ENCODE peak calls at places on chromosomes 3 and 15, in four cellular contexts. P is SK-N-SH, S is glutamatergic neuron, K is ovary. W is an unnamed sample.

GRCh38 chr3:14647976-14648955 is 3.3 kb upstream of the CCDC174 start:
- DNase-seq in P (no peak), S (no peak), K (no peak), W (no peak)

GRCh38 chr15:60301024-60301423 is 96.8 kb downstream of the ANXA2 start:
- DNase-seq in P (no peak), S (no peak), K (no peak), W (no peak)

GRCh38 chr3:45640724-45641361 is 46.3 kb downstream of the LIMD1 start:
- DNase-seq in P (no peak), S (no peak), K (no peak), W (no peak)

GRCh38 chr3:160826408-160826807 is 70.4 kb downstream of the PPM1L start:
- DNase-seq in P (no peak), S (no peak), K (no peak), W (no peak)

GRCh38 chr3:105912891-105913290 is 44.1 kb upstream of the CBLB start:
- DNase-seq in P (no peak), S (no peak), K (no peak), W (no peak)

GRCh38 chr3:71301001-71301400 is 282.5 kb downstream of the FOXP1 start:
- DNase-seq in P (no peak), S (no peak), K (no peak), W (no peak)

GRCh38 chr15:68503791-68504720 is 72.1 kb upstream of the ITGA11 start:
- DNase-seq in P (no peak), S (no peak), K (no peak), W (no peak)

GRCh38 chr3:23112491-23112890 is 90.6 kb upstream of the UBE2E2 start:
- DNase-seq in P (no peak), S (no peak), K (no peak), W (no peak)

GRCh38 chr3:139447486-139447885 is 28.8 kb downstream of the RBP2 start:
- DNase-seq in P (no peak), S (no peak), K (no peak), W (no peak)

GRCh38 chr3:47245271-47245670 is 37.3 kb downstream of the KIF9 start:
- DNase-seq in P (no peak), S (no peak), K (no peak), W (no peak)

GRCh38 chr3:123028233-123028828 is 768 bp upstream of the SEMA5B start:
- DNase-seq in P (peak), S (no peak), K (peak), W (no peak)

GRCh38 chr3:100458814-100459213 is 33.6 kb upstream of the TMEM45A start:
- DNase-seq in P (no peak), S (no peak), K (no peak), W (no peak)

GRCh38 chr15:83219026-83219425 is 11.4 kb upstream of the HDGFL3 start:
- DNase-seq in P (no peak), S (no peak), K (no peak), W (no peak)

GRCh38 chr15:80660114-80660513 is 35.0 kb upstream of the ABHD17C start:
- DNase-seq in P (peak), S (peak), K (no peak), W (peak)

GRCh38 chr3:17619952-17620351 is 122.5 kb downstream of the TBC1D5 start:
- DNase-seq in P (no peak), S (no peak), K (no peak), W (no peak)

GRCh38 chr3:175343946-175344345 is 484.8 kb downstream of the NAALADL2 start:
- DNase-seq in P (no peak), S (no peak), K (no peak), W (no peak)

GRCh38 chr3:57397175-57398026 is 104.9 kb upstream of the ASB14 start:
- DNase-seq in P (peak), S (peak), K (no peak), W (peak)

GRCh38 chr15:76996526-76997401 is 1.8 kb downstream of the PSTPIP1 start:
- DNase-seq in P (peak), S (peak), K (peak), W (no peak)

GRCh38 chr3:196792771-196793170 is 53.1 kb downstream of the PAK2 start:
- DNase-seq in P (no peak), S (no peak), K (no peak), W (no peak)

GRCh38 chr3:15223684-15224575 is 17.9 kb downstream of the CAPN7 start:
- DNase-seq in P (no peak), S (no peak), K (no peak), W (no peak)

GRCh38 chr3:124847863-124848262 is 39.3 kb downstream of the ITGB5 start:
- DNase-seq in P (peak), S (no peak), K (no peak), W (no peak)

GRCh38 chr15:100311829-100312228 is 29.9 kb downstream of the ADAMTS17 start:
- DNase-seq in P (peak), S (no peak), K (no peak), W (no peak)

GRCh38 chr3:114857281-114857680 is 289.8 kb downstream of the ZBTB20 start:
- DNase-seq in P (no peak), S (no peak), K (no peak), W (no peak)

GRCh38 chr3:57738406-57738805 is 17.7 kb upstream of the SLMAP start:
- DNase-seq in P (no peak), S (no peak), K (no peak), W (no peak)

GRCh38 chr15:67997996-67998395 is 56.1 kb upstream of the PIAS1 start:
- DNase-seq in P (no peak), S (no peak), K (no peak), W (no peak)

GRCh38 chr3:171491412-171491811 is 31.2 kb upstream of the TNIK start:
- DNase-seq in P (no peak), S (no peak), K (no peak), W (no peak)

GRCh38 chr3:174355505-174355904 is 503.6 kb upstream of the NAALADL2 start:
- DNase-seq in P (no peak), S (no peak), K (no peak), W (no peak)

GRCh38 chr3:190369701-190370295 is 18.2 kb upstream of the CLDN16 start:
- DNase-seq in P (no peak), S (no peak), K (no peak), W (no peak)

GRCh38 chr15:40439461-40440299 is 1.1 kb upstream of the BAHD1 start:
- DNase-seq in P (peak), S (peak), K (peak), W (no peak)

GRCh38 chr3:178048768-178049167 is 487.5 kb upstream of the KCNMB2 start:
- DNase-seq in P (no peak), S (no peak), K (no peak), W (no peak)

GRCh38 chr15:69395991-69396390 is 18.2 kb upstream of the KIF23 start:
- DNase-seq in P (no peak), S (no peak), K (no peak), W (no peak)

GRCh38 chr3:54278960-54279359 is 156.6 kb downstream of the CACNA2D3 start:
- DNase-seq in P (no peak), S (no peak), K (no peak), W (no peak)

GRCh38 chr3:193305356-193305755 is 64.3 kb downstream of the PLAAT1 start:
- DNase-seq in P (no peak), S (no peak), K (no peak), W (no peak)

GRCh38 chr3:64019271-64019670 is 4.0 kb downstream of the PSMD6 start:
- DNase-seq in P (no peak), S (no peak), K (no peak), W (no peak)

GRCh38 chr15:44545934-44546802 is 9.2 kb downstream of the EIF3J start:
- DNase-seq in P (peak), S (no peak), K (no peak), W (no peak)

DNA sequence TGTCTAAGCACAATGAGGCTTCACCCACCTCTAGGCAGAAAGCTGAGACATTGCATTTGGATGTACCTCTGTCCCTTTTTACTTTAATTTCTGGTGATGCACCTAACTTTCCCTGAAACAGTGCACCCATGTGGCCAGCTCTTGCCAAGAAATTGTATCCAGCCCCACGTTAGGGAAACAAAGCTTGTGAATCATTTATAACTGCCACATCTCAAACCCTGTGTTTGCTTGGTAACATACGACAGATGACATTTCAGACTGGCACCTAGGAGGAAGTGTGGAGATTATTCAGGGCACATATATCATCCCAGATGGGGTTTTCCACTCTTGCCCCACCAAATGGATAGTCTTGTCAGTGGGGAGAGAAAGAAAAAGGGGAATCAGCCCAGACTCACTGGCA is 2.1 kb downstream of the CYB561D2 start:
- DNase-seq in P (no peak), S (no peak), K (no peak), W (no peak)
- TF ChIP-seq CTCF in P (peak), S (no peak), K (no peak), W (no peak)

GRCh38 chr3:129690406-129690805 is 83.9 kb upstream of the PLXND1 start:
- DNase-seq in P (peak), S (no peak), K (peak), W (peak)

GRCh38 chr3:129689036-129689435 is 82.6 kb upstream of the PLXND1 start:
- DNase-seq in P (no peak), S (no peak), K (no peak), W (no peak)

GRCh38 chr3:129687586-129688125 is 81.2 kb upstream of the PLXND1 start:
- DNase-seq in P (no peak), S (no peak), K (no peak), W (no peak)

GRCh38 chr3:129686941-129687340 is 80.5 kb upstream of the PLXND1 start:
- DNase-seq in P (no peak), S (no peak), K (no peak), W (no peak)

DNA sequence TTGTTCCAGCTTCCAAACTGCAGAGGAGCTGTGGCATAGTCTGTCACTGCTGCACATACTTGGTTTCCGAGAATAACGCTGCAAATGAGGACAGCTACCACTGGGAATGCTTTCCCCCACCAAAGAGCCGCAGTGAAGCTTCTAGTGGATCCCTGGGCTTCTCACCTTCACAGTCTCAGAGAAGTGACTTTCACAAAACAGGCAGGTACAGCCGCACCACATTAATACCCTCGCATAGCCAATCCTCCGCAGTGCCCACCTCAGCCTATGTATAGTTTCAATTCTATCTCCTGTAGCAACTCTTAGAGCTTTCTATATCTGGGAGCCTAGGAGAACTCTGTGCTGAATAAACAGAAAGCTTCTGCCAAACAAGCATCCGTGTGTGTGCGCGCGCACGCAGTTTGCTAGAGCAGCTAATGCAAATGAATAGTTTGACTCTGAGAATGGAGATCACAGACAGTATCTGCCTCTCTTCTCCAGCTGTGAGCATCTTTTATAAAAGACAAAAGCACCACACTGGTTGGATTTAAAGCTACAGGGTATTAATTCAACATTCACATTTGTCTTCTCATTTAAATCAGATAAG is 81.9 kb upstream of the PLXND1 start:
- DNase-seq in P (peak), S (peak), K (peak), W (peak)
- TF ChIP-seq CTCF in P (peak), S (no peak), K (no peak), W (no peak)

GRCh38 chr3:194836676-194837075 is 151.0 kb downstream of the FAM43A start:
- DNase-seq in P (no peak), S (no peak), K (no peak), W (no peak)

GRCh38 chr3:194841515-194841841 is 155.8 kb downstream of the FAM43A start:
- DNase-seq in P (no peak), S (no peak), K (no peak), W (no peak)

GRCh38 chr3:194840661-194841514 is 155.2 kb downstream of the FAM43A start:
- DNase-seq in P (peak), S (no peak), K (no peak), W (no peak)

GRCh38 chr3:194838236-194838635 is 152.6 kb downstream of the FAM43A start:
- DNase-seq in P (peak), S (no peak), K (no peak), W (no peak)

GRCh38 chr3:194837457-194838135 is 151.9 kb downstream of the FAM43A start:
- DNase-seq in P (no peak), S (no peak), K (no peak), W (no peak)
- TF ChIP-seq CTCF in P (no peak), S (no peak), K (no peak), W (no peak)

GRCh38 chr3:151578495-151578894 is 117.6 kb upstream of the IGSF10 start:
- DNase-seq in P (no peak), S (no peak), K (no peak), W (no peak)
- TF ChIP-seq CTCF in P (no peak), S (peak), K (no peak), W (no peak)

DNA sequence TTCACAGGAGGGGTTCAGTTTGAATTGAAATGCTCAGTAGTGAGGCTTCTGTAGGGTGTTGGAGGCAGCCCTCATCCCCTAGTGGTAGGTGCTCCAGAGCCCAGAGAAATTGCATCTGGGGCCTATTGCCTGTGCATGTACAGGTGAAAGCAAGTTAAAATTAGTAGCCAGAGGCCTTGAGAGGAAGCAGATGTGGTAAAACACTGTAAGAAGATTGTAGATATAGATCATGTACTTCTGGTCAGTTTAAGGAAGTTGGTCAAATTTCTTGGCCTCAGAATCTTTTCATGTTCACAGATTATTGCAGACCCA is 34.6 kb downstream of the IGSF10 start:
- DNase-seq in P (no peak), S (no peak), K (no peak), W (no peak)
- TF ChIP-seq CTCF in P (peak), S (peak), K (no peak), W (no peak)

GRCh38 chr15:58585668-58586461 is 154.1 kb downstream of the LIPC start:
- DNase-seq in P (no peak), S (no peak), K (no peak), W (no peak)

GRCh38 chr15:58587481-58587880 is 155.7 kb downstream of the LIPC start:
- DNase-seq in P (no peak), S (no peak), K (no peak), W (no peak)

GRCh38 chr15:58590236-58590635 is 158.4 kb downstream of the LIPC start:
- DNase-seq in P (no peak), S (no peak), K (no peak), W (no peak)

GRCh38 chr15:58589047-58589446 is 157.3 kb downstream of the LIPC start:
- DNase-seq in P (no peak), S (no peak), K (no peak), W (no peak)

GRCh38 chr15:58588096-58588495 is 156.3 kb downstream of the LIPC start:
- DNase-seq in P (no peak), S (no peak), K (no peak), W (no peak)
- TF ChIP-seq CTCF in P (no peak), S (no peak), K (no peak), W (no peak)

W was measured in endothelial cell.